ENCODE peak calls at places on chromosome 3, in eight cellular contexts. L is fibroblast of lung, D is left lung, O is breast epithelium, W is Caco-2, H is body of pancreas, V is IMR-90, B is OCI-LY7. K is an unnamed sample. For H3K36me3, the result is how much of the 10 kb centered on the place peaks cover.

GRCh38 chr3:9349321-9350117 is 13.3 kb upstream of the THUMPD3 start:
- DNase-seq in B (no peak), O (no peak), W (peak), V (peak), L (peak), H (no peak), D (no peak), K (no peak)

GRCh38 chr3:24496529-24497482 is 2.2 kb upstream of the THRB start:
- DNase-seq in D (peak), O (no peak), W (peak), B (no peak), H (peak), L (peak), V (peak), K (no peak)

GRCh38 chr3:126998728-126999127 is 15.8 kb downstream of the PLXNA1 start:
- DNase-seq in D (no peak), W (no peak), B (no peak), L (no peak), H (no peak), O (no peak), V (no peak), K (no peak)

GRCh38 chr3:106827515-106828213 is 549.6 kb upstream of the CCDC54 start:
- DNase-seq in L (peak), D (no peak), W (no peak), V (peak), O (no peak), B (no peak), H (no peak), K (no peak)

GRCh38 chr3:163622384-163622783 is 1455.9 kb downstream of the SI start:
- DNase-seq in O (no peak), W (peak), L (no peak), D (no peak), H (no peak), B (no peak), V (no peak), K (no peak)

GRCh38 chr3:56896357-56896756 is 94.6 kb upstream of the ARHGEF3 start:
- DNase-seq in L (no peak), V (no peak), D (no peak), W (no peak), B (no peak), H (no peak), O (no peak), K (no peak)

GRCh38 chr3:124563376-124563775 is 166.9 kb upstream of the UMPS start:
- DNase-seq in V (peak), B (no peak), O (no peak), L (no peak), H (no peak), W (no peak), D (no peak), K (no peak)

GRCh38 chr3:127848131-127849129 is 26.1 kb upstream of the MGLL start:
- DNase-seq in L (peak), H (no peak), B (no peak), W (no peak), O (no peak), V (peak), D (no peak), K (no peak)

GRCh38 chr3:23481660-23482278 is 278.6 kb downstream of the UBE2E2 start:
- DNase-seq in W (no peak), V (no peak), O (no peak), D (no peak), H (no peak), L (peak), B (no peak), K (no peak)

GRCh38 chr3:53147903-53148400 is 13.1 kb upstream of the PRKCD start:
- DNase-seq in H (no peak), V (no peak), W (no peak), D (no peak), O (no peak), B (no peak), L (no peak), K (no peak)

GRCh38 chr3:49706456-49707112 is 12.9 kb downstream of the AMIGO3 start:
- DNase-seq in W (no peak), V (no peak), L (no peak), O (no peak), B (no peak), H (no peak), D (no peak), K (no peak)

GRCh38 chr3:49703443-49703927 is 14.1 kb downstream of the RNF123 start:
- DNase-seq in B (peak), D (no peak), L (peak), V (peak), H (peak), W (peak), O (peak), K (no peak)

GRCh38 chr3:49705390-49705960 is 14.0 kb downstream of the AMIGO3 start:
- DNase-seq in L (no peak), B (no peak), H (no peak), V (no peak), D (no peak), O (no peak), W (no peak), K (peak)

GRCh38 chr3:49703956-49704355 is 14.6 kb downstream of the RNF123 start:
- DNase-seq in H (no peak), W (no peak), D (no peak), O (no peak), L (no peak), V (no peak), B (no peak), K (no peak)

GRCh38 chr3:49704629-49705028 is 14.9 kb downstream of the AMIGO3 start:
- DNase-seq in W (no peak), B (no peak), O (no peak), D (no peak), V (no peak), H (no peak), L (no peak), K (no peak)
- H3K36me3 ChIP-seq in W (under half), B (under half), O (under half), D (under half), V (under half), H (under half), L (under half), K (under half)

DNA sequence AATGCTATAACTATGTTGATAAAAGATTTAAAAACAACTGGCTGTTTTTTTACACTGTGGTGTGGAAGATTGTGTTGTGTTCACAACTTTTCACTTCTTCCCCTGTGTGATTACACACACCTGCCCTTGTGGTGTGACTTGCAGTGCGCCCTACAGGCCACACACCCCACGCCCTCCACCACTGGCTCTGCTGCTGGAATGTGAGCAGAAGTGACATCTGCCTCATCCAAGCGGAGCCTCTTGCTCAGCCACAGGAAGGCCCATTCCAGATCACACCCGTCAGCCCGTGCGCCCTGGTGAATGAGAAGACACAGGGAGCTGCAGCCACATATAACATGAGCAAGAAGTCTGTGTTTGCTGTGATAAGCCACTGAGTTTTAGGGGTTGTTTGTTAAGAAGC is 7.0 kb downstream of the CCR2 start:
- DNase-seq in D (no peak), O (no peak), L (no peak), V (no peak), W (no peak), B (no peak), H (no peak), K (peak)
- TF ChIP-seq CTCF in D (no peak), O (no peak), L (no peak), V (no peak), W (no peak), B (no peak), H (no peak), K (peak)

GRCh38 chr3:1531981-1532380 is 439.2 kb downstream of the CNTN6 start:
- DNase-seq in H (no peak), W (no peak), D (no peak), O (no peak), V (no peak), L (no peak), B (no peak), K (no peak)

GRCh38 chr3:1532935-1533606 is 440.2 kb downstream of the CNTN6 start:
- DNase-seq in L (no peak), B (no peak), W (no peak), V (no peak), H (no peak), O (no peak), D (no peak), K (no peak)

GRCh38 chr3:1528621-1529020 is 435.8 kb downstream of the CNTN6 start:
- DNase-seq in L (no peak), V (no peak), H (no peak), D (no peak), O (no peak), B (no peak), W (no peak), K (no peak)

GRCh38 chr3:1529666-1530065 is 436.8 kb downstream of the CNTN6 start:
- DNase-seq in V (no peak), H (no peak), L (no peak), D (no peak), W (no peak), B (no peak), O (no peak), K (no peak)

GRCh38 chr3:1527780-1528179 is 435.0 kb downstream of the CNTN6 start:
- DNase-seq in W (no peak), D (no peak), H (no peak), O (no peak), B (no peak), V (no peak), L (no peak), K (no peak)
- H3K4me3 ChIP-seq in W (no peak), D (no peak), H (no peak), O (no peak), B (no peak), V (no peak), L (no peak), K (no peak)

DNA sequence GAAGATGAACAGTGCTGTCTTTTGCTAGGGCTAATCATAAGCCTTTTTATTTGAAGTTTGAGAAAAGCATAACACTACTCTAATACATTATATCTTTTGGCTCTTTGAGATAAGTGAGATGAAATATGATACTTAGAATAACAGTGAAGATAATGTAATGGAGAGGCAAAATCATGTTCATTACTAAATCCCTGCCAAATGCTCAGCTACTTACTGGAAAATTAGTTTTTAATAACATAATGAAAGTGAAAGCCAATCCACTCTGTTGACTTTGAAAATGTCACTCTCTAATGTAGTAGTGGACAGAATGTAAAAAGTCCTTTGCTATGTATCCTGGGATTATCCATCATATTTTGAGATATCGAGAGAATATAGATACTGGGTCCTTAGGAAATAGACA is 35.9 kb upstream of the MYH15 start:
- DNase-seq in H (no peak), L (no peak), O (no peak), D (no peak), W (no peak), V (peak), B (no peak), K (no peak)
- H3K36me3 ChIP-seq in H (under half), L (under half), O (under half), D (under half), W (under half), V (under half), B (half or more), K (under half)

GRCh38 chr3:149493315-149494021 is 19.0 kb downstream of the TM4SF4 start:
- DNase-seq in W (no peak), L (no peak), B (no peak), O (no peak), V (no peak), H (no peak), D (no peak), K (no peak)

GRCh38 chr3:149486726-149487125 is 12.2 kb downstream of the TM4SF4 start:
- DNase-seq in D (no peak), B (no peak), L (no peak), W (no peak), V (no peak), H (no peak), O (no peak), K (no peak)

GRCh38 chr3:149490260-149490971 is 15.9 kb downstream of the TM4SF4 start:
- DNase-seq in V (no peak), O (no peak), D (no peak), L (no peak), B (no peak), W (no peak), H (no peak), K (no peak)

GRCh38 chr3:149487598-149488197 is 13.2 kb downstream of the TM4SF4 start:
- DNase-seq in H (no peak), B (peak), O (no peak), L (no peak), V (no peak), W (peak), D (no peak), K (no peak)

GRCh38 chr3:149489060-149489690 is 14.7 kb downstream of the TM4SF4 start:
- DNase-seq in B (peak), V (no peak), O (no peak), W (peak), D (no peak), L (no peak), H (no peak), K (no peak)
- TF ChIP-seq CTCF in B (peak), V (peak), O (no peak), W (peak), D (peak), L (peak), H (peak), K (peak)

DNA sequence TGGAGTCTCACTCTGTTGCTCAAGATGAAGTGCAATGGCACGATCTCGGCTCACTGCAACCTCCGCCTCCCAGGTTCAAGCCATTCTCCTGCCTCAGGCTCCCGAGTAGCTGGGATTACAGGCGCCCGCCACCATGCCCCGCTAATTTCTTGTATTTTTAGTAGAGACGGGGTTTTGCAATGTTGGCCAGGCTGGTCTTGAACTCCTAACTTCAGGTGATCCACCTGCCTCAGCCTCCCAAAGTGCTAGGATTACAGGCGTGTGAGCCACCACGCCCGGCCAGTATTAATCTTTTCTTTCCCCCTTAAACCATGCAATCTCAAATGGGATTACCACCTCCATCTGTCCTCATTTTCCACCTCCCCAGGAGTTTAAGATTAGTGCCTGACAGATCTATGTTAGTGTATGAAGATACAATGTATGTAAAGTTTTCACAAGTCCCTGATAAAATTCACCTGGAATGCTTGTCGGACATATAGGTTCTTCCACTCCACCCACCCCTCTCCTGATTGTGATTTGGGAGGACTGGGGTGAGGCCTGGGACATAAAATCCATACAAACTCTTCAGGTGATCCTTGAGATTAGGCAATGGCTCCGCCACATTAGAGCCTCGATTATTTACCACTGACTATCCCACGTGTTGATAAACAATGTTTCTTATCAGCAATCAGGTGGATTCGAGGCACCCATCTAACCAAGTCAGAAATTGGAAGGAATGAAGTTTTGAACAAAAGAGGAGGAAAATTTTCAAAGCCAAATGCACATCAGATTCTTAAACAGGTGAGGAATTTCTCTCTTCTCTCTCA is 1.2 kb downstream of the PARL start:
- DNase-seq in W (no peak), H (no peak), V (no peak), L (no peak), D (no peak), B (no peak), O (no peak), K (no peak)
- H3K4me3 ChIP-seq in W (peak), H (peak), V (peak), L (peak), D (peak), B (peak), O (peak), K (peak)

DNA sequence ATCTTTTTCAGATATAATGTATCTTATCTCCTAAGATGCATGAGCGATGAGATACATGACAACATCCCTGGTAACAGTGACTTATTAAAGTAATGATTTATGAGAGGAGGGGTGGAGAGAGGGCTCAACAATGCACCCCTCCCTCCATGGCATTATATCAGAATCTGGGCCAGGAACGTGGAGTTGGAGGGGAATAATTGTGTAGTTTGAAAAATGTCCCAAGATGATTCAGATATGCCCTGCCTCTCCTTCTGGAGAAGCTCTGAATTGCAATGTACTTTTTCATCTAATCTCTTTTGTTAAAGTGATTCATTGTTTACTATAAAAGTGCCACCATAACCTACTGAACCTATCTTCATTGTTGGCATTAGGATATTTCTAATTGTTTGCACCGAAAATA is 86.5 kb downstream of the FRMD4B start:
- DNase-seq in W (no peak), O (no peak), B (no peak), D (no peak), L (peak), H (no peak), V (no peak), K (no peak)
- H3K36me3 ChIP-seq in W (under half), O (under half), B (under half), D (under half), L (under half), H (under half), V (under half), K (under half)